ENCODE peak calls at places on chromosomes 3 and 15, in ten cellular contexts. One of them, this sample, is unnamed.

GRCh38 chr3:15204005-15204404 is 2.0 kb upstream of the CAPN7 start:
- DNase-seq in RKO: peak; percentile 66
- DNase-seq in fibroblast of pulmonary artery: no peak
- DNase-seq in NCI-H1092: no peak
- DNase-seq in activated CD8-positive, alpha-beta memory T cell treated with anti-CD3 and anti-CD28 coated beads for 1 hour: no peak
- DNase-seq in WTC11: no peak
- DNase-seq in activated T-cell treated with anti-CD3 and anti-CD28 coated beads, Interleukin-2, amount 50 U/mL, for 1 hour: no peak
- DNase-seq in stimulated activated CD4-positive, alpha-beta T cell treated with anti-CD3 and anti-CD28 coated beads, Interleukin-1b, Interleukin-23, amount 100 ng/mL, for 24 hours: no peak
- DNase-seq in caudate nucleus: no peak
- DNase-seq in natural killer cell: no peak
- DNase-seq in this sample: no peak

GRCh38 chr3:173688216-173688842 is 290.8 kb downstream of the NLGN1 start:
- DNase-seq in caudate nucleus: no peak
- DNase-seq in natural killer cell: no peak
- DNase-seq in activated CD8-positive, alpha-beta memory T cell treated with anti-CD3 and anti-CD28 coated beads for 1 hour: no peak
- DNase-seq in stimulated activated CD4-positive, alpha-beta T cell treated with anti-CD3 and anti-CD28 coated beads, Interleukin-1b, Interleukin-23, amount 100 ng/mL, for 24 hours: no peak
- DNase-seq in activated T-cell treated with anti-CD3 and anti-CD28 coated beads, Interleukin-2, amount 50 U/mL, for 1 hour: no peak
- DNase-seq in NCI-H1092: no peak
- DNase-seq in fibroblast of pulmonary artery: no peak
- DNase-seq in WTC11: no peak
- DNase-seq in RKO: no peak
- DNase-seq in this sample: no peak

GRCh38 chr3:48135773-48136495 is 52.3 kb downstream of the CDC25A start:
- DNase-seq in natural killer cell: no peak
- DNase-seq in caudate nucleus: no peak
- DNase-seq in activated CD8-positive, alpha-beta memory T cell treated with anti-CD3 and anti-CD28 coated beads for 1 hour: no peak
- DNase-seq in activated T-cell treated with anti-CD3 and anti-CD28 coated beads, Interleukin-2, amount 50 U/mL, for 1 hour: no peak
- DNase-seq in WTC11: no peak
- DNase-seq in fibroblast of pulmonary artery: no peak
- DNase-seq in RKO: no peak
- DNase-seq in stimulated activated CD4-positive, alpha-beta T cell treated with anti-CD3 and anti-CD28 coated beads, Interleukin-1b, Interleukin-23, amount 100 ng/mL, for 24 hours: no peak
- DNase-seq in NCI-H1092: no peak
- DNase-seq in this sample: no peak

GRCh38 chr15:87527416-87527815 is 729.1 kb downstream of the NTRK3 start:
- DNase-seq in fibroblast of pulmonary artery: no peak
- DNase-seq in stimulated activated CD4-positive, alpha-beta T cell treated with anti-CD3 and anti-CD28 coated beads, Interleukin-1b, Interleukin-23, amount 100 ng/mL, for 24 hours: no peak
- DNase-seq in caudate nucleus: no peak
- DNase-seq in NCI-H1092: no peak
- DNase-seq in RKO: peak; percentile 8
- DNase-seq in WTC11: no peak
- DNase-seq in natural killer cell: no peak
- DNase-seq in activated CD8-positive, alpha-beta memory T cell treated with anti-CD3 and anti-CD28 coated beads for 1 hour: no peak
- DNase-seq in activated T-cell treated with anti-CD3 and anti-CD28 coated beads, Interleukin-2, amount 50 U/mL, for 1 hour: no peak
- DNase-seq in this sample: no peak

GRCh38 chr3:115301364-115301860 is 154.3 kb upstream of the ZBTB20 start:
- DNase-seq in caudate nucleus: no peak
- DNase-seq in stimulated activated CD4-positive, alpha-beta T cell treated with anti-CD3 and anti-CD28 coated beads, Interleukin-1b, Interleukin-23, amount 100 ng/mL, for 24 hours: no peak
- DNase-seq in activated T-cell treated with anti-CD3 and anti-CD28 coated beads, Interleukin-2, amount 50 U/mL, for 1 hour: no peak
- DNase-seq in activated CD8-positive, alpha-beta memory T cell treated with anti-CD3 and anti-CD28 coated beads for 1 hour: no peak
- DNase-seq in RKO: no peak
- DNase-seq in fibroblast of pulmonary artery: peak; percentile 3
- DNase-seq in NCI-H1092: no peak
- DNase-seq in WTC11: no peak
- DNase-seq in natural killer cell: no peak
- DNase-seq in this sample: no peak

GRCh38 chr3:113051222-113051804 is 60.5 kb downstream of the GTPBP8 start:
- DNase-seq in NCI-H1092: peak; percentile 52
- DNase-seq in RKO: peak; percentile 80
- DNase-seq in WTC11: peak; percentile 90
- DNase-seq in stimulated activated CD4-positive, alpha-beta T cell treated with anti-CD3 and anti-CD28 coated beads, Interleukin-1b, Interleukin-23, amount 100 ng/mL, for 24 hours: peak; percentile 67
- DNase-seq in caudate nucleus: peak; percentile 54
- DNase-seq in fibroblast of pulmonary artery: peak; percentile 84
- DNase-seq in activated CD8-positive, alpha-beta memory T cell treated with anti-CD3 and anti-CD28 coated beads for 1 hour: peak; percentile 64
- DNase-seq in activated T-cell treated with anti-CD3 and anti-CD28 coated beads, Interleukin-2, amount 50 U/mL, for 1 hour: peak; percentile 80
- DNase-seq in natural killer cell: peak; percentile 81
- DNase-seq in this sample: peak; percentile 90

GRCh38 chr15:80396094-80396493 is 8.1 kb upstream of the ARNT2 start:
- DNase-seq in activated T-cell treated with anti-CD3 and anti-CD28 coated beads, Interleukin-2, amount 50 U/mL, for 1 hour: no peak
- DNase-seq in natural killer cell: no peak
- DNase-seq in stimulated activated CD4-positive, alpha-beta T cell treated with anti-CD3 and anti-CD28 coated beads, Interleukin-1b, Interleukin-23, amount 100 ng/mL, for 24 hours: no peak
- DNase-seq in caudate nucleus: no peak
- DNase-seq in fibroblast of pulmonary artery: no peak
- DNase-seq in RKO: no peak
- DNase-seq in activated CD8-positive, alpha-beta memory T cell treated with anti-CD3 and anti-CD28 coated beads for 1 hour: no peak
- DNase-seq in NCI-H1092: no peak
- DNase-seq in WTC11: no peak
- DNase-seq in this sample: no peak

GRCh38 chr15:64836023-64836536 is 5.6 kb upstream of the PLEKHO2 start:
- DNase-seq in activated CD8-positive, alpha-beta memory T cell treated with anti-CD3 and anti-CD28 coated beads for 1 hour: no peak
- DNase-seq in natural killer cell: no peak
- DNase-seq in NCI-H1092: no peak
- DNase-seq in WTC11: no peak
- DNase-seq in caudate nucleus: no peak
- DNase-seq in stimulated activated CD4-positive, alpha-beta T cell treated with anti-CD3 and anti-CD28 coated beads, Interleukin-1b, Interleukin-23, amount 100 ng/mL, for 24 hours: no peak
- DNase-seq in activated T-cell treated with anti-CD3 and anti-CD28 coated beads, Interleukin-2, amount 50 U/mL, for 1 hour: no peak
- DNase-seq in RKO: no peak
- DNase-seq in fibroblast of pulmonary artery: no peak
- DNase-seq in this sample: no peak

GRCh38 chr3:195760345-195760983 is 39.7 kb downstream of the MUC20 start:
- DNase-seq in RKO: no peak
- DNase-seq in NCI-H1092: peak; percentile 99
- DNase-seq in activated CD8-positive, alpha-beta memory T cell treated with anti-CD3 and anti-CD28 coated beads for 1 hour: no peak
- DNase-seq in fibroblast of pulmonary artery: no peak
- DNase-seq in activated T-cell treated with anti-CD3 and anti-CD28 coated beads, Interleukin-2, amount 50 U/mL, for 1 hour: no peak
- DNase-seq in stimulated activated CD4-positive, alpha-beta T cell treated with anti-CD3 and anti-CD28 coated beads, Interleukin-1b, Interleukin-23, amount 100 ng/mL, for 24 hours: no peak
- DNase-seq in natural killer cell: no peak
- DNase-seq in caudate nucleus: peak; percentile 53
- DNase-seq in WTC11: no peak
- DNase-seq in this sample: no peak

GRCh38 chr3:196931157-196931556 is 11.2 kb downstream of the NCBP2 start:
- DNase-seq in activated CD8-positive, alpha-beta memory T cell treated with anti-CD3 and anti-CD28 coated beads for 1 hour: no peak
- DNase-seq in RKO: no peak
- DNase-seq in activated T-cell treated with anti-CD3 and anti-CD28 coated beads, Interleukin-2, amount 50 U/mL, for 1 hour: no peak
- DNase-seq in natural killer cell: no peak
- DNase-seq in WTC11: no peak
- DNase-seq in stimulated activated CD4-positive, alpha-beta T cell treated with anti-CD3 and anti-CD28 coated beads, Interleukin-1b, Interleukin-23, amount 100 ng/mL, for 24 hours: no peak
- DNase-seq in caudate nucleus: no peak
- DNase-seq in fibroblast of pulmonary artery: no peak
- DNase-seq in NCI-H1092: no peak
- DNase-seq in this sample: no peak

GRCh38 chr3:193507566-193507965 is 47.1 kb downstream of the ATP13A4 start:
- DNase-seq in NCI-H1092: no peak
- DNase-seq in WTC11: no peak
- DNase-seq in stimulated activated CD4-positive, alpha-beta T cell treated with anti-CD3 and anti-CD28 coated beads, Interleukin-1b, Interleukin-23, amount 100 ng/mL, for 24 hours: no peak
- DNase-seq in activated CD8-positive, alpha-beta memory T cell treated with anti-CD3 and anti-CD28 coated beads for 1 hour: no peak
- DNase-seq in activated T-cell treated with anti-CD3 and anti-CD28 coated beads, Interleukin-2, amount 50 U/mL, for 1 hour: no peak
- DNase-seq in caudate nucleus: no peak
- DNase-seq in fibroblast of pulmonary artery: no peak
- DNase-seq in natural killer cell: no peak
- DNase-seq in RKO: no peak
- DNase-seq in this sample: no peak

GRCh38 chr15:86445750-86446149 is 366.1 kb downstream of the AGBL1 start:
- DNase-seq in activated T-cell treated with anti-CD3 and anti-CD28 coated beads, Interleukin-2, amount 50 U/mL, for 1 hour: no peak
- DNase-seq in caudate nucleus: no peak
- DNase-seq in fibroblast of pulmonary artery: no peak
- DNase-seq in natural killer cell: no peak
- DNase-seq in NCI-H1092: no peak
- DNase-seq in RKO: no peak
- DNase-seq in stimulated activated CD4-positive, alpha-beta T cell treated with anti-CD3 and anti-CD28 coated beads, Interleukin-1b, Interleukin-23, amount 100 ng/mL, for 24 hours: no peak
- DNase-seq in activated CD8-positive, alpha-beta memory T cell treated with anti-CD3 and anti-CD28 coated beads for 1 hour: no peak
- DNase-seq in WTC11: no peak
- DNase-seq in this sample: no peak

This sample was measured in neuronal stem cell.